ENCODE peak calls at places on chromosome 7, in eight cellular contexts. One of them, this sample, is unnamed.

GRCh38 chr7:124779194-124779593 is 13.6 kb upstream of the GPR37 start:
- DNase-seq in stomach: no peak
- DNase-seq in psoas muscle: no peak
- DNase-seq in NB4: no peak
- DNase-seq in foreskin fibroblast: no peak
- DNase-seq in mesothelial cell of epicardium: no peak
- DNase-seq in neural crest cell: no peak
- DNase-seq in PC-3: no peak
- DNase-seq in this sample: no peak

GRCh38 chr7:147595076-147595475 is 995.5 kb upstream of the C7orf33 start:
- DNase-seq in psoas muscle: no peak
- DNase-seq in mesothelial cell of epicardium: no peak
- DNase-seq in neural crest cell: no peak
- DNase-seq in PC-3: peak
- DNase-seq in NB4: no peak
- DNase-seq in foreskin fibroblast: no peak
- DNase-seq in stomach: no peak
- DNase-seq in this sample: no peak

GRCh38 chr7:157539521-157539920 is 202.7 kb downstream of the DNAJB6 start:
- DNase-seq in stomach: no peak
- DNase-seq in PC-3: no peak
- DNase-seq in mesothelial cell of epicardium: no peak
- DNase-seq in psoas muscle: no peak
- DNase-seq in foreskin fibroblast: no peak
- DNase-seq in NB4: no peak
- DNase-seq in neural crest cell: no peak
- DNase-seq in this sample: no peak

GRCh38 chr7:284762-285722 is 4.9 kb upstream of the FOXL3 start:
- DNase-seq in neural crest cell: no peak
- DNase-seq in psoas muscle: no peak
- DNase-seq in NB4: no peak
- DNase-seq in foreskin fibroblast: no peak
- DNase-seq in PC-3: no peak
- DNase-seq in stomach: no peak
- DNase-seq in mesothelial cell of epicardium: no peak
- DNase-seq in this sample: no peak

GRCh38 chr7:38185395-38185920 is 7.4 kb downstream of the STARD3NL start:
- DNase-seq in psoas muscle: no peak
- DNase-seq in stomach: no peak
- DNase-seq in mesothelial cell of epicardium: no peak
- DNase-seq in PC-3: no peak
- DNase-seq in NB4: no peak
- DNase-seq in foreskin fibroblast: no peak
- DNase-seq in neural crest cell: no peak
- DNase-seq in this sample: no peak

GRCh38 chr7:9937944-9938631 is 1035.6 kb upstream of the PHF14 start:
- DNase-seq in PC-3: peak
- DNase-seq in NB4: no peak
- DNase-seq in stomach: no peak
- DNase-seq in foreskin fibroblast: peak
- DNase-seq in mesothelial cell of epicardium: no peak
- DNase-seq in psoas muscle: no peak
- DNase-seq in neural crest cell: no peak
- DNase-seq in this sample: no peak

GRCh38 chr7:92784935-92785334 is 51.4 kb downstream of the CDK6 start:
- DNase-seq in NB4: no peak
- DNase-seq in foreskin fibroblast: no peak
- DNase-seq in mesothelial cell of epicardium: no peak
- DNase-seq in stomach: no peak
- DNase-seq in neural crest cell: no peak
- DNase-seq in psoas muscle: no peak
- DNase-seq in PC-3: no peak
- DNase-seq in this sample: no peak

GRCh38 chr7:104972510-104972909 is 41.5 kb upstream of the KMT2E start:
- DNase-seq in psoas muscle: no peak
- DNase-seq in PC-3: no peak
- DNase-seq in stomach: no peak
- DNase-seq in mesothelial cell of epicardium: no peak
- DNase-seq in foreskin fibroblast: peak
- DNase-seq in neural crest cell: no peak
- DNase-seq in NB4: no peak
- DNase-seq in this sample: no peak

GRCh38 chr7:155589001-155589980 is 42.9 kb upstream of the CNPY1 start:
- DNase-seq in neural crest cell: no peak
- DNase-seq in NB4: peak
- DNase-seq in mesothelial cell of epicardium: no peak
- DNase-seq in psoas muscle: no peak
- DNase-seq in PC-3: no peak
- DNase-seq in foreskin fibroblast: no peak
- DNase-seq in stomach: no peak
- DNase-seq in this sample: no peak

GRCh38 chr7:47507514-47507913 is 74.4 kb downstream of the TNS3 start:
- DNase-seq in foreskin fibroblast: no peak
- DNase-seq in NB4: no peak
- DNase-seq in neural crest cell: peak
- DNase-seq in stomach: no peak
- DNase-seq in psoas muscle: peak
- DNase-seq in mesothelial cell of epicardium: no peak
- DNase-seq in PC-3: no peak
- DNase-seq in this sample: no peak

GRCh38 chr7:71753959-71754652 is 622.2 kb downstream of the GALNT17 start:
- DNase-seq in NB4: no peak
- DNase-seq in stomach: no peak
- DNase-seq in foreskin fibroblast: no peak
- DNase-seq in PC-3: no peak
- DNase-seq in neural crest cell: no peak
- DNase-seq in psoas muscle: no peak
- DNase-seq in mesothelial cell of epicardium: no peak
- DNase-seq in this sample: no peak

GRCh38 chr7:3650844-3651243 is 349.8 kb downstream of the SDK1 start:
- DNase-seq in NB4: no peak
- DNase-seq in stomach: no peak
- DNase-seq in neural crest cell: no peak
- DNase-seq in PC-3: no peak
- DNase-seq in mesothelial cell of epicardium: no peak
- DNase-seq in psoas muscle: no peak
- DNase-seq in foreskin fibroblast: peak
- DNase-seq in this sample: no peak

GRCh38 chr7:3649678-3650445 is 348.8 kb downstream of the SDK1 start:
- DNase-seq in PC-3: no peak
- DNase-seq in mesothelial cell of epicardium: no peak
- DNase-seq in foreskin fibroblast: peak
- DNase-seq in neural crest cell: no peak
- DNase-seq in stomach: no peak
- DNase-seq in psoas muscle: no peak
- DNase-seq in NB4: peak
- DNase-seq in this sample: no peak

GRCh38 chr7:3648276-3648675 is 347.2 kb downstream of the SDK1 start:
- DNase-seq in stomach: no peak
- DNase-seq in mesothelial cell of epicardium: no peak
- DNase-seq in PC-3: peak
- DNase-seq in psoas muscle: no peak
- DNase-seq in NB4: no peak
- DNase-seq in foreskin fibroblast: peak
- DNase-seq in neural crest cell: no peak
- DNase-seq in this sample: no peak

GRCh38 chr7:3649250-3649649 is 348.2 kb downstream of the SDK1 start:
- DNase-seq in psoas muscle: no peak
- DNase-seq in mesothelial cell of epicardium: no peak
- DNase-seq in NB4: no peak
- DNase-seq in foreskin fibroblast: peak
- DNase-seq in stomach: no peak
- DNase-seq in neural crest cell: no peak
- DNase-seq in PC-3: peak
- DNase-seq in this sample: no peak
- TF ChIP-seq CTCF in psoas muscle: no peak
- TF ChIP-seq CTCF in mesothelial cell of epicardium: no peak
- TF ChIP-seq CTCF in NB4: peak
- TF ChIP-seq CTCF in foreskin fibroblast: no peak
- TF ChIP-seq CTCF in stomach: no peak
- TF ChIP-seq CTCF in neural crest cell: no peak
- TF ChIP-seq CTCF in PC-3: peak
- TF ChIP-seq CTCF in this sample: no peak

GRCh38 chr7:4739528-4739992 is 35.9 kb upstream of the AP5Z1 start:
- DNase-seq in NB4: peak
- DNase-seq in mesothelial cell of epicardium: no peak
- DNase-seq in stomach: peak
- DNase-seq in neural crest cell: no peak
- DNase-seq in psoas muscle: peak
- DNase-seq in PC-3: no peak
- DNase-seq in foreskin fibroblast: no peak
- DNase-seq in this sample: no peak
- TF ChIP-seq CTCF in NB4: no peak
- TF ChIP-seq CTCF in mesothelial cell of epicardium: no peak
- TF ChIP-seq CTCF in stomach: no peak
- TF ChIP-seq CTCF in neural crest cell: peak
- TF ChIP-seq CTCF in psoas muscle: peak
- TF ChIP-seq CTCF in PC-3: no peak
- TF ChIP-seq CTCF in foreskin fibroblast: no peak
- TF ChIP-seq CTCF in this sample: no peak

GRCh38 chr7:25031007-25031406 is 51.0 kb upstream of the OSBPL3 start:
- DNase-seq in PC-3: peak
- DNase-seq in stomach: no peak
- DNase-seq in neural crest cell: no peak
- DNase-seq in psoas muscle: no peak
- DNase-seq in mesothelial cell of epicardium: no peak
- DNase-seq in foreskin fibroblast: no peak
- DNase-seq in NB4: no peak
- DNase-seq in this sample: no peak

GRCh38 chr7:25029075-25029474 is 49.1 kb upstream of the OSBPL3 start:
- DNase-seq in stomach: no peak
- DNase-seq in PC-3: no peak
- DNase-seq in psoas muscle: no peak
- DNase-seq in neural crest cell: no peak
- DNase-seq in mesothelial cell of epicardium: no peak
- DNase-seq in NB4: no peak
- DNase-seq in foreskin fibroblast: no peak
- DNase-seq in this sample: no peak

GRCh38 chr7:25034136-25034535 is 54.2 kb upstream of the OSBPL3 start:
- DNase-seq in mesothelial cell of epicardium: no peak
- DNase-seq in PC-3: no peak
- DNase-seq in foreskin fibroblast: no peak
- DNase-seq in stomach: no peak
- DNase-seq in psoas muscle: no peak
- DNase-seq in NB4: no peak
- DNase-seq in neural crest cell: no peak
- DNase-seq in this sample: no peak

GRCh38 chr7:25032774-25033743 is 53.1 kb upstream of the OSBPL3 start:
- DNase-seq in mesothelial cell of epicardium: no peak
- DNase-seq in foreskin fibroblast: peak
- DNase-seq in neural crest cell: no peak
- DNase-seq in stomach: no peak
- DNase-seq in psoas muscle: no peak
- DNase-seq in PC-3: no peak
- DNase-seq in NB4: no peak
- DNase-seq in this sample: no peak

GRCh38 chr7:25031432-25031831 is 51.5 kb upstream of the OSBPL3 start:
- DNase-seq in stomach: no peak
- DNase-seq in psoas muscle: no peak
- DNase-seq in mesothelial cell of epicardium: no peak
- DNase-seq in neural crest cell: no peak
- DNase-seq in PC-3: peak
- DNase-seq in NB4: peak
- DNase-seq in foreskin fibroblast: no peak
- DNase-seq in this sample: no peak
- TF ChIP-seq CTCF in stomach: no peak
- TF ChIP-seq CTCF in psoas muscle: no peak
- TF ChIP-seq CTCF in mesothelial cell of epicardium: no peak
- TF ChIP-seq CTCF in neural crest cell: no peak
- TF ChIP-seq CTCF in PC-3: no peak
- TF ChIP-seq CTCF in NB4: peak
- TF ChIP-seq CTCF in foreskin fibroblast: no peak
- TF ChIP-seq CTCF in this sample: no peak

GRCh38 chr7:84912993-84913635 is 273.7 kb downstream of the SEMA3D start:
- DNase-seq in mesothelial cell of epicardium: no peak
- DNase-seq in foreskin fibroblast: no peak
- DNase-seq in neural crest cell: no peak
- DNase-seq in stomach: no peak
- DNase-seq in PC-3: peak
- DNase-seq in psoas muscle: no peak
- DNase-seq in NB4: no peak
- DNase-seq in this sample: no peak
- TF ChIP-seq CTCF in mesothelial cell of epicardium: no peak
- TF ChIP-seq CTCF in foreskin fibroblast: no peak
- TF ChIP-seq CTCF in neural crest cell: no peak
- TF ChIP-seq CTCF in stomach: no peak
- TF ChIP-seq CTCF in PC-3: no peak
- TF ChIP-seq CTCF in psoas muscle: no peak
- TF ChIP-seq CTCF in NB4: no peak
- TF ChIP-seq CTCF in this sample: no peak

DNA sequence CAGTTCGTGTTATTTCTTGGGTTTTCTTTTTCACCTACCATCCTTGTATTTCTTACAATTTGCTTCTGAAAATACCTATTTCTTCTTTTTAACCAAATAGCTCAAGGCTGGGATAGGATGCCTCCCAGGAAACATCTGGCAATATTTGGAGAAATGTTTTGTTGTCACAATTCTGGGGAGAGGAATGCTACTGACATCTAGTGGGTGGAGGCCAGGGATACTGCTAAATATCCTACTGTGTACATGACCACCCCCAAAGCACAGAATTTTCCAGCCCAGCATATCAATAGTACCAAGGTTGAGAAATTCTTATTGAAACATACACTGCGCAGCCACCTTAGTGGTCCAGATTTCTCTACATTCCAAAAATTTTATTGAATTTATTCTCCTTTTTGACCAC is 55.5 kb downstream of the CNTNAP2 start:
- DNase-seq in mesothelial cell of epicardium: no peak
- DNase-seq in stomach: no peak
- DNase-seq in foreskin fibroblast: no peak
- DNase-seq in NB4: peak
- DNase-seq in PC-3: peak
- DNase-seq in neural crest cell: no peak
- DNase-seq in psoas muscle: no peak
- DNase-seq in this sample: no peak
- TF ChIP-seq CTCF in mesothelial cell of epicardium: no peak
- TF ChIP-seq CTCF in stomach: no peak
- TF ChIP-seq CTCF in foreskin fibroblast: no peak
- TF ChIP-seq CTCF in NB4: no peak
- TF ChIP-seq CTCF in PC-3: peak
- TF ChIP-seq CTCF in neural crest cell: no peak
- TF ChIP-seq CTCF in psoas muscle: no peak
- TF ChIP-seq CTCF in this sample: no peak

GRCh38 chr7:17651926-17652385 is 288.3 kb downstream of the SNX13 start:
- DNase-seq in NB4: no peak
- DNase-seq in neural crest cell: no peak
- DNase-seq in stomach: no peak
- DNase-seq in foreskin fibroblast: peak
- DNase-seq in mesothelial cell of epicardium: no peak
- DNase-seq in psoas muscle: no peak
- DNase-seq in PC-3: peak
- DNase-seq in this sample: no peak
- TF ChIP-seq CTCF in NB4: no peak
- TF ChIP-seq CTCF in neural crest cell: no peak
- TF ChIP-seq CTCF in stomach: no peak
- TF ChIP-seq CTCF in foreskin fibroblast: peak
- TF ChIP-seq CTCF in mesothelial cell of epicardium: no peak
- TF ChIP-seq CTCF in psoas muscle: no peak
- TF ChIP-seq CTCF in PC-3: no peak
- TF ChIP-seq CTCF in this sample: no peak

GRCh38 chr7:11701829-11702560 is 130.0 kb downstream of the THSD7A start:
- DNase-seq in NB4: no peak
- DNase-seq in psoas muscle: no peak
- DNase-seq in neural crest cell: no peak
- DNase-seq in mesothelial cell of epicardium: no peak
- DNase-seq in foreskin fibroblast: no peak
- DNase-seq in stomach: no peak
- DNase-seq in PC-3: no peak
- DNase-seq in this sample: no peak
- TF ChIP-seq CTCF in NB4: no peak
- TF ChIP-seq CTCF in psoas muscle: no peak
- TF ChIP-seq CTCF in neural crest cell: no peak
- TF ChIP-seq CTCF in mesothelial cell of epicardium: no peak
- TF ChIP-seq CTCF in foreskin fibroblast: no peak
- TF ChIP-seq CTCF in stomach: no peak
- TF ChIP-seq CTCF in PC-3: no peak
- TF ChIP-seq CTCF in this sample: no peak